ENCODE peak calls at places on chromosomes 12 and 14, in eight cellular contexts. V is GM23338, F is neuronal stem cell, I is mucosa of descending colon, P is endodermal cell, D is uterus, K is osteoblast, R is AG04450. J is an unnamed sample.

GRCh38 chr14:45716506-45716905 is 463.5 kb upstream of the MIS18BP1 start:
- DNase-seq in F (no peak), V (peak), I (no peak), R (no peak), K (peak), D (no peak), P (no peak), J (no peak)

GRCh38 chr12:124005736-124006581 is 32.9 kb downstream of the ZNF664 start:
- DNase-seq in R (no peak), F (no peak), I (no peak), P (no peak), D (no peak), V (no peak), K (no peak), J (no peak)

GRCh38 chr14:60757617-60758016 is 23.1 kb downstream of the MNAT1 start:
- DNase-seq in I (no peak), K (no peak), R (no peak), V (no peak), D (no peak), F (no peak), P (no peak), J (no peak)

GRCh38 chr14:55333785-55334485 is 62.7 kb downstream of the FBXO34 start:
- DNase-seq in R (peak), D (no peak), F (no peak), K (no peak), V (no peak), P (no peak), I (no peak), J (no peak)

GRCh38 chr12:105961821-105962671 is 176.7 kb downstream of the NUAK1 start:
- DNase-seq in D (no peak), R (no peak), K (peak), V (no peak), F (no peak), I (no peak), P (no peak), J (no peak)

GRCh38 chr12:75526655-75527511 is 15.5 kb upstream of the KRR1 start:
- DNase-seq in D (no peak), V (peak), R (peak), F (peak), K (peak), P (peak), I (no peak), J (no peak)

GRCh38 chr14:57161583-57161982 is 107.1 kb downstream of the EXOC5 start:
- DNase-seq in P (no peak), R (no peak), I (no peak), K (no peak), F (no peak), V (no peak), D (no peak), J (no peak)

GRCh38 chr14:85118274-85118673 is 411.7 kb upstream of the FLRT2 start:
- DNase-seq in K (no peak), F (no peak), R (no peak), I (no peak), D (no peak), V (no peak), P (no peak), J (no peak)

GRCh38 chr12:131943876-131944275 is 5.9 kb upstream of the EP400 start:
- DNase-seq in V (no peak), I (no peak), K (no peak), P (peak), D (no peak), F (no peak), R (no peak), J (no peak)

GRCh38 chr12:130592641-130593040 is 123.5 kb downstream of the RIMBP2 start:
- DNase-seq in I (no peak), P (no peak), K (no peak), V (no peak), D (no peak), R (no peak), F (no peak), J (no peak)

DNA sequence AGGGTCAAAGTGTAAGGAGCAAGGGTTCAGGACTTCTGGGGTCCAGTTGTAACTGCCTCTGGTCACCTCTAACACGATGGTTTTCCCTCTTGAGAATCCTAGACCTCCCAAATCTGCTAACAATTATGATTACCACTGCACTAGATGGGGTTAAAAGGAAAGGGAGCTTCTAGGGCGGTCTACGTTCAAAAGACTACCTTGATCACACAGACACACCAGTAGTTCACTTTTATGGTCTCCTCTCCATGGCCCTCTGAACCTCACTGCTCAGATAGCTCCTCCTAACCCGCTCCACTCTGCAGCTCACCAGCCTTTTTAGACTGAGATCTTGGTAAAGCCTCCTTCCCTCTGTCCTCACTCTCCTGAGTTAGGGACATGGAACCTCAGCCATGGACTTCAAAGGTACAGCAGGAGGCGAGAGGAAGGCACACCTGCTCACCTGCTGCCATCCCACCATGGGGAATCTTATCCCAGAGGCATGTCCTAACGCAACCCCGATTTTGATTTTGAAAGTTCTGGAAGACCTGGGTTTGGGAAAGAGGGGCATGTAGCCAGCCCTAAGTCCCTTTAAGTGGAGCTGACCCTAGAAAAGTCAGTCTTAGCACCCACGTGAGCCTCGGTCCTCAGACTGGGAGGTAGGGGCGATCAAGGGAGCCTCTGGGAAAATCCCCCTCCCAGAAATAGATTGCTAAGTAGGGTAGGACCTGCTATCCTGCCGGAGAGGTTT is 1.4 kb downstream of the ZNF219 start:
- DNase-seq in I (no peak), F (no peak), V (peak), P (peak), K (peak), R (no peak), D (no peak), J (no peak)
- H3K4me3 ChIP-seq in I (no peak), F (peak), V (peak), P (peak), K (no peak), R (peak), D (peak), J (peak)

GRCh38 chr12:121535150-121536057 is 45.4 kb downstream of the KDM2B start:
- DNase-seq in I (no peak), R (no peak), V (no peak), P (no peak), D (no peak), F (no peak), K (peak), J (no peak)
- H3K4me3 ChIP-seq in I (no peak), R (peak), V (peak), P (no peak), D (peak), F (peak), K (peak), J (peak)

DNA sequence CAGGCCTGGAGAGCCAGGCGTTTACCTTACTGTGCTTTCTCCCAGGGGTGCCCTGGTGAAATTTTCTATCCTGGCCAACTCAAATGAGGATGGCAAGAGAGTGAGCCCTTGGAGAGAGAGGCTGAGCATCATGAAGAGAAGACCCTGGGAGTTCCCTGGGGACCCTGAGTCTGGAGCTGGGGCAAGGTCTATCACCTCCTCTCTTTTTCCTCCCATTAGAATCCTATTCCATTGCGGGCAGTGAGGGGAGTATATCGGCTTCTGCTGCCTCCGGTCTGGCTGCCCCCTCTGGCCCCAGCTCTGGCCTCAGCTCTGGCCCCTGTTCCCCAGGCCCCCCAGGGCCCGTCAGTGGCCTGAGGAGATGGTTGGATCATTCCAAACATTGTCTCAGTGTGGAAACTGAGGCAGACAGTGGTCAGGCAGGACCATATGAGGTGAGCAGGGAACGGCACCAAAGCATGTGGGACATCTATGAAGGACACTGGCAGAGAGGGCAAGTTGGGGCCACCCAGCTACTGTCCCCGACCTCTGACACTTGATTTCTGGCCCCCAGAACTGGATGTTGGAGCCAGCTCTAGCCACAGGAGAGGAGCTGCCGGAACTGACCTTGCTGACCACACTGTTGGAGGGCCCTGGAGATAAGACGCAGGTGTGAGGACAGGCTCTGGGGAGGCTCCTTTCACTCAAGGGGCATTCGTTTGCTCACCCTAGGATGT is 1.6 kb downstream of the ARHGEF25 start:
- DNase-seq in P (peak), R (no peak), F (no peak), K (peak), I (no peak), D (peak), V (no peak), J (no peak)
- H3K4me3 ChIP-seq in P (no peak), R (no peak), F (no peak), K (no peak), I (no peak), D (no peak), V (no peak), J (no peak)

GRCh38 chr14:19823178-19823577 is 19.6 kb downstream of the OR4N2 start:
- DNase-seq in I (no peak), F (no peak), K (no peak), R (no peak), V (no peak), P (no peak), D (no peak), J (no peak)

GRCh38 chr14:19823765-19824164 is 20.2 kb downstream of the OR4N2 start:
- DNase-seq in I (no peak), K (no peak), R (no peak), P (no peak), F (no peak), D (no peak), V (no peak), J (no peak)

DNA sequence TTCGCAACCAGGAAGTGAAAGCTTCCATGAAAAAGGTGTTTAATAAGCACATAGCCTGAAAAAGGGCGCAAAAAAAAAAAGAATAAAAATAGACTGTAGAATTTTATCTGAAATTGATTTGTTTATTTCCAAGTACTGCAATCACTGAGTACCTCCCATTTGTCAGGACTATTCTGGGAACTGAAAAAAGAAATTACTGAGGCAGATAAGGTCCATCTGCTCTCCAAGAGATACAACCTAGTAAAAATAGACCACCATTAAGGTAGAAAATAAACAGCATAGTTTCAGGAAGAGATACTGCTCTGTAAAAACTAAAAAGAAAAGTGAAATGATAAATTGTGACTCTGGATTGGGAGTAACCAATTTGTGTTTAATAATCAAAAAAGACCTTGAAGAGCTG is 24.7 kb downstream of the OR4N2 start:
- DNase-seq in I (no peak), D (no peak), R (no peak), P (no peak), F (no peak), K (no peak), V (no peak), J (no peak)
- H3K4me3 ChIP-seq in I (no peak), D (no peak), R (no peak), P (peak), F (no peak), K (no peak), V (no peak), J (no peak)

GRCh38 chr14:37598973-37599526 is 3.6 kb downstream of the TTC6 start:
- DNase-seq in R (no peak), K (no peak), I (no peak), V (no peak), F (no peak), D (no peak), P (peak), J (no peak)
- H3K4me3 ChIP-seq in R (no peak), K (no peak), I (no peak), V (peak), F (no peak), D (no peak), P (peak), J (no peak)